ENCODE peak calls at places on chromosome 5, in six cellular contexts. One of them, this sample, is unnamed.
A peak's percentile ranks its signal among the peaks of the same experiment; 100 is the strongest.

GRCh38 chr5:140611020-140611521 is 21.9 kb downstream of the CD14 start:
- DNase-seq in GM23248: no peak
- DNase-seq in NCI-H460: no peak
- DNase-seq in EH: no peak
- DNase-seq in astrocyte of the spinal cord: no peak
- DNase-seq in NCI-H2081: no peak
- DNase-seq in this sample: no peak

GRCh38 chr5:177434437-177434836 is 8.0 kb downstream of the GRK6 start:
- DNase-seq in GM23248: no peak
- DNase-seq in NCI-H460: no peak
- DNase-seq in EH: no peak
- DNase-seq in astrocyte of the spinal cord: no peak
- DNase-seq in NCI-H2081: no peak
- DNase-seq in this sample: no peak

GRCh38 chr5:125140220-125140619 is 393.8 kb upstream of the ZNF608 start:
- DNase-seq in GM23248: no peak
- DNase-seq in NCI-H460: no peak
- DNase-seq in EH: peak; percentile 35
- DNase-seq in astrocyte of the spinal cord: no peak
- DNase-seq in NCI-H2081: no peak
- DNase-seq in this sample: no peak

GRCh38 chr5:39519566-39520231 is 94.9 kb upstream of the DAB2 start:
- DNase-seq in GM23248: peak; percentile 61
- DNase-seq in NCI-H460: no peak
- DNase-seq in EH: peak; percentile 85
- DNase-seq in astrocyte of the spinal cord: peak; percentile 80
- DNase-seq in NCI-H2081: no peak
- DNase-seq in this sample: no peak

GRCh38 chr5:130514984-130515690 is 610.9 kb downstream of the CHSY3 start:
- DNase-seq in GM23248: peak; percentile 30
- DNase-seq in NCI-H460: peak; percentile 47
- DNase-seq in EH: peak; percentile 79
- DNase-seq in astrocyte of the spinal cord: peak; percentile 92
- DNase-seq in NCI-H2081: no peak
- DNase-seq in this sample: no peak

GRCh38 chr5:129724222-129724621 is 23.7 kb upstream of the MINAR2 start:
- DNase-seq in GM23248: no peak
- DNase-seq in NCI-H460: no peak
- DNase-seq in EH: no peak
- DNase-seq in astrocyte of the spinal cord: no peak
- DNase-seq in NCI-H2081: no peak
- DNase-seq in this sample: no peak

GRCh38 chr5:134255418-134256150 is 29.7 kb upstream of the PPP2CA start:
- DNase-seq in GM23248: peak; percentile 69
- DNase-seq in NCI-H460: no peak
- DNase-seq in EH: peak; percentile 78
- DNase-seq in astrocyte of the spinal cord: peak; percentile 57
- DNase-seq in NCI-H2081: no peak
- DNase-seq in this sample: no peak

GRCh38 chr5:126471875-126472537 is 48.8 kb downstream of the GRAMD2B start:
- DNase-seq in GM23248: peak; percentile 88
- DNase-seq in NCI-H460: no peak
- DNase-seq in EH: peak; percentile 90
- DNase-seq in astrocyte of the spinal cord: peak; percentile 87
- DNase-seq in NCI-H2081: no peak
- DNase-seq in this sample: no peak